ENCODE peak calls at places on chromosomes 4 and X, in eight cellular contexts. J is endodermal cell, Y is AG10803, I is endothelial cell, B is OCI-LY7, E is bronchial epithelial cell, V is B cell, T is fibroblast of mammary gland. L is an unnamed sample.

GRCh38 chrX:64342811-64343210 is 52.4 kb downstream of the MTMR8 start:
- DNase-seq in J (no peak), Y (no peak), I (no peak), B (no peak), E (no peak), V (no peak), T (no peak), L (no peak)

GRCh38 chr4:129167640-129168260 is 71.8 kb downstream of the C4orf33 start:
- DNase-seq in J (peak), Y (no peak), I (peak), B (no peak), E (no peak), V (no peak), T (no peak), L (no peak)

GRCh38 chrX:101051153-101051548 is 760 bp downstream of the TRMT2B start:
- DNase-seq in J (no peak), Y (no peak), I (no peak), B (no peak), E (no peak), V (no peak), T (no peak), L (no peak)

GRCh38 chrX:45322382-45322781 is 121.7 kb upstream of the DIPK2B start:
- DNase-seq in J (peak), Y (peak), I (no peak), B (peak), E (peak), V (peak), T (peak), L (no peak)

GRCh38 chrX:133979641-133980230 is 5.7 kb downstream of the GPC3 start:
- DNase-seq in J (no peak), Y (no peak), I (no peak), B (no peak), E (peak), V (no peak), T (no peak), L (no peak)

GRCh38 chr4:83128235-83128929 is 13.9 kb upstream of the PLAC8 start:
- DNase-seq in J (no peak), Y (peak), I (no peak), B (no peak), E (peak), V (no peak), T (peak), L (no peak)

GRCh38 chrX:53018627-53019026 is 30.0 kb upstream of the GPR173 start:
- DNase-seq in J (peak), Y (no peak), I (no peak), B (no peak), E (no peak), V (no peak), T (peak), L (no peak)

GRCh38 chrX:107429090-107429489 is 20.4 kb upstream of the FRMPD3 start:
- DNase-seq in J (peak), Y (peak), I (peak), B (peak), E (peak), V (peak), T (peak), L (no peak)

GRCh38 chrX:46715521-46715920 is 43.4 kb downstream of the SLC9A7 start:
- DNase-seq in J (no peak), Y (peak), I (no peak), B (no peak), E (no peak), V (no peak), T (no peak), L (no peak)

GRCh38 chr4:97656034-97656720 is 487.1 kb downstream of the STPG2 start:
- DNase-seq in J (no peak), Y (peak), I (no peak), B (no peak), E (peak), V (no peak), T (peak), L (no peak)

GRCh38 chr4:52551487-52551886 is 107.6 kb downstream of the USP46 start:
- DNase-seq in J (peak), Y (no peak), I (no peak), B (no peak), E (no peak), V (no peak), T (no peak), L (no peak)

GRCh38 chr4:48898733-48899431 is 7.7 kb downstream of the OCIAD2 start:
- DNase-seq in J (no peak), Y (no peak), I (no peak), B (peak), E (peak), V (peak), T (peak), L (no peak)

GRCh38 chrX:41963348-41963747 is 40.0 kb upstream of the CASK start:
- DNase-seq in J (no peak), Y (no peak), I (no peak), B (no peak), E (no peak), V (no peak), T (no peak), L (no peak)

GRCh38 chrX:47224266-47224895 is 5.9 kb downstream of the CDK16 start:
- DNase-seq in J (no peak), Y (no peak), I (no peak), B (no peak), E (no peak), V (no peak), T (no peak), L (no peak)

GRCh38 chrX:103806862-103807474 is 25.1 kb downstream of the RAB9B start:
- DNase-seq in J (no peak), Y (no peak), I (no peak), B (no peak), E (no peak), V (no peak), T (no peak), L (no peak)

GRCh38 chr4:36399762-36400353 is 118.4 kb downstream of the DTHD1 start:
- DNase-seq in J (peak), Y (no peak), I (peak), B (peak), E (peak), V (peak), T (peak), L (peak)

GRCh38 chr4:80307774-80308465 is 27.6 kb upstream of the CFAP299 start:
- DNase-seq in J (peak), Y (peak), I (no peak), B (no peak), E (peak), V (no peak), T (peak), L (no peak)

GRCh38 chrX:16186380-16187007 is 19.2 kb downstream of the MAGEB17 start:
- DNase-seq in J (peak), Y (no peak), I (no peak), B (no peak), E (peak), V (no peak), T (no peak), L (no peak)

GRCh38 chrX:112147206-112147605 is 64.6 kb upstream of the TRPC5 start:
- DNase-seq in J (peak), Y (peak), I (peak), B (peak), E (no peak), V (no peak), T (peak), L (no peak)

DNA sequence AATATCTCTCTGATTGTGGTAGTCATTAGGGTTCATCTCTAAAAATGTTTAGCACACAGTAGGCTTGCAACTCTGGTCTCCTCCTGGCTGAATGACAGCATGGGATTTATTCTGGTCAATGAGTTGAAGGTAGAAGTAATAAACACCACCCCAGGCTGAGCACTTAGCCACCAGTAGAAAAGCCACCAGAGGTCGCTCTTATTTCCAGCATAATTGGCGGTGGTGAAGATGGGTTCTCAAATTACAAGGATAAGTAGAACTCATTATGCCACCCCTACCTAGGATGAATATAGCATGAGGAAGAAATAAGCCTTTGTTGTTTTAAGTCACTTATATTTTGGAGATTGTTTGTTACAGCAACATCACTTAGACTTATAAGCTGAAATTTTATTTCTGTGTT is 302.7 kb downstream of the GPM6A start:
- DNase-seq in J (peak), Y (no peak), I (peak), B (peak), E (no peak), V (no peak), T (peak), L (no peak)
- TF ChIP-seq CTCF in J (peak), Y (no peak), I (no peak), B (peak), E (no peak), V (no peak), T (peak), L (peak)

GRCh38 chr4:100828364-100828763 is 310.5 kb upstream of the EMCN start:
- DNase-seq in J (no peak), Y (no peak), I (no peak), B (no peak), E (no peak), V (no peak), T (no peak), L (no peak)
- TF ChIP-seq CTCF in J (no peak), Y (no peak), I (no peak), B (no peak), E (no peak), V (no peak), T (no peak), L (no peak)

GRCh38 chrX:136711147-136711546 is 63.2 kb downstream of the CD40LG start:
- DNase-seq in J (peak), Y (peak), I (peak), B (peak), E (peak), V (peak), T (peak), L (no peak)
- TF ChIP-seq CTCF in J (peak), Y (peak), I (no peak), B (peak), E (peak), V (no peak), T (peak), L (peak)

GRCh38 chr4:30714408-30715031 is 5.6 kb upstream of the PCDH7 start:
- DNase-seq in J (peak), Y (peak), I (peak), B (peak), E (peak), V (no peak), T (peak), L (no peak)
- TF ChIP-seq CTCF in J (peak), Y (peak), I (peak), B (peak), E (peak), V (peak), T (peak), L (peak)

DNA sequence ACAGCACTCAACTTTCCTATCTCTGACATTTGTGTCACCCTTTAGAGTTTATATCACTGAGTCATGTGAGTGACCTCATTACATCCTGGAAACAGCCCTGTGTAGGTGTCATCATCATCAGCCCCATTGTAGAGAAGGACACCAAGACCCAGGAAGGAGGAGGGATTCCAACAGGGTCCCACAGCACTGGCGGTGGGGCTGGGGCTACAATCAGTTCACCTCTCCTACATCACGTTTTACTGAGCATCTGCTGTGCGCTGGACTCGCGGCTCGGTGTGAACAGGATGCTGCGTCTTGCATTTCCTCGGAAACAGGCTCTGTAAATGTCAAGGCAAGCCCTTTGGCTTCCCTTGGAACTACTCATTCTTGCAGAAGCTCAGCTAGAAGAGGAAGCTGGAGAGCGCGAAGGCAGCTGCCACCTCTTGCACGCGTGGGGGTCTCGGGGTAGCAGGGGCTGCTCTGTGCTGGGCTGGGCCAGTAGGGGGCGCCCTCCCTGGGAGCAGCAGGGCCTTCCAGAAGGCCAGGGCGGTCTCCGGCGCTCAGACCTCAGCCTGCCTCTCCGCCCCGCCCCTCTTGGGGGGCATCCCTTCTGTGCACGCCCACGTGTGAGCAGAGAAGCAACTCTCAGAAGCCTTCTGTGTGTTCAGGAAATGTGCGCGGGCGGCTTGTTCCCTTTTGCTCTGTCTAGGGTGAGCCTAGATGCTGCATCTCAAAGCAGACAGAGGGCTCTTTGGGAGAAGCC is 29.0 kb downstream of the REELD1 start:
- DNase-seq in J (peak), Y (no peak), I (no peak), B (peak), E (peak), V (peak), T (peak), L (peak)
- TF ChIP-seq CTCF in J (peak), Y (peak), I (peak), B (peak), E (peak), V (peak), T (no peak), L (peak)

DNA sequence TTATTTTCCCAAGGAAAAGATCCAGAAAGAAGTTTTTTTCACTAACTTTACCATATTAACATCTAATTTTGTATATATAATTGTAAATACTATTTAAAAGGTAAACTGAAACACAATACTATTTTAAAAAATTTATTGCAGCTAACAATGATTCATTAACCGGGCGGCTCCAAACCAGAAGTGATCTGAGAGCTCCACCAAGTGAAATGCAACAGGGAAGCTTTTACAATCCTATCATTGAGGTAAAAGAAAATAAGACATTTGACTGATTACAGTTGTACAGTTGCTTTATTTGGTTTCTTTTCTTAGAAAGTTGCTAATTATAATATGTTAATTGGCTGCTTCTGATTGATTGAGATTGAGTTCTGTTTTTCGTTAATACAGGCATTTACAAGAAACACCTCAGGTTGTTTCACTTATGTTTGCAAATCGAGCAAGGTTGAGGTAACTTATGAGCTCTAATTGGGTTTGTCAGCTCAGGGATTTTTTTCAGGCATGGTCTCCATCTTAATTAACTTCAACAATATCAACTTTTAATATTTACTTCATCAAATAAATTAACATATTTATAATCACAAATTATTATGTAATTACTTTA is 220.2 kb upstream of the UGT8 start:
- DNase-seq in J (no peak), Y (peak), I (no peak), B (no peak), E (peak), V (no peak), T (peak), L (no peak)
- TF ChIP-seq CTCF in J (peak), Y (peak), I (no peak), B (peak), E (peak), V (no peak), T (peak), L (no peak)

GRCh38 chr4:185654965-185655554 is 119.8 kb upstream of the PDLIM3 start:
- DNase-seq in J (no peak), Y (no peak), I (no peak), B (no peak), E (no peak), V (no peak), T (no peak), L (no peak)

GRCh38 chr4:185657699-185658098 is 122.4 kb upstream of the PDLIM3 start:
- DNase-seq in J (no peak), Y (no peak), I (no peak), B (no peak), E (no peak), V (no peak), T (no peak), L (no peak)

GRCh38 chr4:185657191-185657590 is 121.9 kb upstream of the PDLIM3 start:
- DNase-seq in J (no peak), Y (no peak), I (no peak), B (no peak), E (no peak), V (no peak), T (no peak), L (no peak)

GRCh38 chr4:185654311-185654710 is 119.0 kb upstream of the PDLIM3 start:
- DNase-seq in J (no peak), Y (no peak), I (no peak), B (no peak), E (peak), V (no peak), T (no peak), L (no peak)

DNA sequence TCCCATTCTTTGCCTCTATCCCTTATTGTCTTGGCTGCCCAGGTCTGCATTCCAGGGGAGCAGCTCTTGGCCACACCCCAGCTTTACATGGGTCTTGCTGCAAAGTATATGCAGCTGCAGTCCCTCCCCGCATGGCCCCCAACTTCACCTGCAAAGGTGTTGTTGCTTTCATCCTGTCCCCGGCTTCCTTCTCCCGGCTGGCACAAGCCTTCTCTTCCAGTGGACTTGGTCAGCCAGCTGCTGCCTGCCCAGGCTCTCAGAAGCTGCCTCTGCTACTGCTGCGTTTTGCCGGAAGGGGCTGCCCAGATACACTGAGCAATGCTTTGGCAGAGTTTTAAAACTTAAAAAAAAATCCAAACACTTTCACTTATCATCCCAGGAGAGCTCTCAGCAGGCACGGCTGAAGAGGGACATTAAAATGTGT is 121.2 kb upstream of the PDLIM3 start:
- DNase-seq in J (peak), Y (peak), I (no peak), B (no peak), E (no peak), V (no peak), T (peak), L (no peak)
- TF ChIP-seq CTCF in J (peak), Y (peak), I (no peak), B (no peak), E (peak), V (no peak), T (peak), L (no peak)

L was measured in GM06990.